ENCODE peak calls at places on chromosomes 3 and 15, in five cellular contexts. E, R, Z, S and L are unnamed samples. For H3K27me3, the result is how much of the 10 kb centered on the place peaks cover.

GRCh38 chr3:63740116-63740515 is 79.0 kb upstream of the C3orf49 start:
- DNase-seq in R (no peak), E (no peak), S (no peak), Z (no peak), L (no peak)

GRCh38 chr3:2158828-2159227 is 60.2 kb downstream of the CNTN4 start:
- DNase-seq in S (no peak), E (no peak), R (no peak), Z (no peak), L (no peak)

GRCh38 chr3:82274897-82275296 is 513.5 kb upstream of the GBE1 start:
- DNase-seq in Z (no peak), S (no peak), R (no peak), E (no peak), L (no peak)

GRCh38 chr3:171339606-171340005 is 120.6 kb downstream of the TNIK start:
- DNase-seq in E (no peak), S (no peak), R (no peak), Z (no peak), L (no peak)

GRCh38 chr15:80419546-80419945 is 15.4 kb downstream of the ARNT2 start:
- DNase-seq in R (no peak), E (no peak), S (no peak), Z (no peak), L (no peak)

GRCh38 chr3:120177151-120177550 is 82.9 kb upstream of the GSK3B start:
- DNase-seq in S (no peak), Z (no peak), E (no peak), R (no peak), L (no peak)

GRCh38 chr15:51888593-51889195 is 59.2 kb downstream of the TMOD3 start:
- DNase-seq in R (no peak), S (no peak), E (no peak), Z (no peak), L (no peak)

GRCh38 chr15:49831206-49831965 is 210.5 kb downstream of the DTWD1 start:
- DNase-seq in R (peak), Z (no peak), S (no peak), E (no peak), L (no peak)

GRCh38 chr3:169203631-169204550 is 459.6 kb downstream of the MECOM start:
- DNase-seq in S (no peak), R (no peak), Z (no peak), E (no peak), L (no peak)

GRCh38 chr3:52518723-52519444 is 14.8 kb downstream of the NT5DC2 start:
- DNase-seq in Z (no peak), R (peak), S (no peak), E (no peak), L (no peak)

GRCh38 chr3:908839-909238 is 184.0 kb upstream of the CNTN6 start:
- DNase-seq in R (no peak), S (no peak), E (no peak), Z (no peak), L (no peak)

GRCh38 chr3:46482632-46483311 is 15.0 kb upstream of the RTP3 start:
- DNase-seq in R (no peak), E (no peak), S (no peak), Z (no peak), L (no peak)

GRCh38 chr3:105429034-105429762 is 62.5 kb downstream of the ALCAM start:
- DNase-seq in E (no peak), S (no peak), R (no peak), Z (no peak), L (no peak)

GRCh38 chr15:90885432-90886290 is 1.4 kb downstream of the FES start:
- DNase-seq in R (peak), S (peak), E (no peak), Z (peak), L (peak)

GRCh38 chr3:111572061-111572460 is 23.1 kb downstream of the ZBED2 start:
- DNase-seq in R (no peak), Z (peak), S (no peak), E (no peak), L (no peak)

GRCh38 chr3:113243846-113244245 is 32.5 kb downstream of the BOC start:
- DNase-seq in R (no peak), S (no peak), Z (no peak), E (no peak), L (no peak)

GRCh38 chr3:141250828-141251227 is 19.2 kb downstream of the PXYLP1 start:
- DNase-seq in R (no peak), Z (no peak), E (no peak), S (no peak), L (no peak)

GRCh38 chr3:196778755-196779154 is 39.1 kb downstream of the PAK2 start:
- DNase-seq in Z (no peak), E (no peak), S (no peak), R (no peak), L (no peak)

GRCh38 chr3:23735575-23736326 is 70.0 kb upstream of the UBE2E1 start:
- DNase-seq in R (no peak), S (no peak), Z (no peak), E (no peak), L (no peak)

GRCh38 chr3:133401374-133402135 is 1.7 kb downstream of the BFSP2 start:
- DNase-seq in Z (no peak), E (no peak), S (no peak), R (peak), L (no peak)

GRCh38 chr3:187975571-187976360 is 178.2 kb upstream of the LPP start:
- DNase-seq in S (no peak), Z (no peak), E (no peak), R (no peak), L (no peak)

GRCh38 chr3:108830991-108831390 is 8.4 kb downstream of the TRAT1 start:
- DNase-seq in R (no peak), Z (no peak), S (no peak), E (no peak), L (no peak)

GRCh38 chr3:69941439-69942176 is 57.9 kb upstream of the SAMMSON start:
- DNase-seq in S (no peak), R (no peak), E (no peak), Z (no peak), L (no peak)

GRCh38 chr3:18428036-18428435 is 2.9 kb upstream of the SATB1 start:
- DNase-seq in E (no peak), S (no peak), Z (no peak), R (no peak), L (no peak)

GRCh38 chr15:94297543-94297942 is 66.2 kb downstream of the MCTP2 start:
- DNase-seq in S (no peak), Z (no peak), E (no peak), R (no peak), L (no peak)

GRCh38 chr15:58517682-58518525 is 86.1 kb downstream of the LIPC start:
- DNase-seq in E (no peak), Z (no peak), S (peak), R (no peak), L (no peak)

GRCh38 chr3:62134061-62134496 is 239.3 kb downstream of the FEZF2 start:
- DNase-seq in S (no peak), R (no peak), Z (no peak), E (no peak), L (no peak)

GRCh38 chr3:119380697-119381096 is 82.7 kb downstream of the TMEM39A start:
- DNase-seq in E (no peak), R (no peak), Z (no peak), S (no peak), L (no peak)

GRCh38 chr3:43638594-43639447 is 17.0 kb upstream of the ANO10 start:
- DNase-seq in E (no peak), R (no peak), S (no peak), Z (no peak), L (no peak)

GRCh38 chr3:52228266-52228665 is 2.8 kb upstream of the TLR9 start:
- DNase-seq in Z (no peak), S (no peak), R (no peak), E (no peak), L (no peak)

GRCh38 chr3:105368575-105369500 is 2.1 kb downstream of the ALCAM start:
- DNase-seq in S (peak), Z (peak), R (peak), E (peak), L (no peak)

GRCh38 chr15:69591905-69592508 is 139.4 kb downstream of the RPLP1 start:
- DNase-seq in R (no peak), S (no peak), Z (no peak), E (no peak), L (no peak)
- H3K27me3 ChIP-seq in R (under half), S (under half), Z (under half), E (under half), L (under half)

GRCh38 chr3:185770071-185770470 is 54.8 kb downstream of the IGF2BP2 start:
- DNase-seq in Z (no peak), E (no peak), S (no peak), R (no peak), L (no peak)

GRCh38 chr3:185763347-185764010 is 61.4 kb downstream of the IGF2BP2 start:
- DNase-seq in S (no peak), R (no peak), Z (no peak), E (no peak), L (no peak)

GRCh38 chr3:185764168-185764988 is 60.5 kb downstream of the IGF2BP2 start:
- DNase-seq in Z (no peak), R (no peak), E (no peak), S (no peak), L (no peak)

GRCh38 chr3:185766645-185767323 is 58.1 kb downstream of the IGF2BP2 start:
- DNase-seq in S (no peak), Z (no peak), R (no peak), E (no peak), L (no peak)

DNA sequence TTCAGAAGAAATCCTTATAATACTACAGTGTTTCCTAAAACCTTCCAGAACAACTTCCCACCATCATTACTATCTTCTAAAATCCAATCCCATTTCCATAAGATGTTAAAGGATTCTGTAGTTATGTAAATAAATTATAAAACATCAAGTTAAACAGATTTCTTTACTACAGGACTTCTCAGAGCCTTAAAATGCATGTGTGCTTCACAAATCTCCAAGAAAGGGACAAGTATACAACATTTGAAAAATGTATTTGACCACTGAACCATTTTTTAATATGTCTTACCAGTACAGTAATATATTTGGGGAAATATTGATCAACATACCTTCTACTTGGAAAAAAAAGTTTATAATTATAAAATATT is 57.5 kb downstream of the IGF2BP2 start:
- DNase-seq in Z (no peak), S (no peak), E (no peak), R (no peak), L (no peak)
- H3K27ac ChIP-seq in Z (no peak), S (no peak), E (no peak), R (no peak), L (no peak)

GRCh38 chr3:195715134-195715533 is 5.6 kb upstream of the MUC20 start:
- DNase-seq in S (no peak), R (no peak), Z (no peak), E (no peak), L (no peak)
- H3K4me3 ChIP-seq in S (no peak), R (no peak), Z (no peak), E (no peak), L (no peak)

DNA sequence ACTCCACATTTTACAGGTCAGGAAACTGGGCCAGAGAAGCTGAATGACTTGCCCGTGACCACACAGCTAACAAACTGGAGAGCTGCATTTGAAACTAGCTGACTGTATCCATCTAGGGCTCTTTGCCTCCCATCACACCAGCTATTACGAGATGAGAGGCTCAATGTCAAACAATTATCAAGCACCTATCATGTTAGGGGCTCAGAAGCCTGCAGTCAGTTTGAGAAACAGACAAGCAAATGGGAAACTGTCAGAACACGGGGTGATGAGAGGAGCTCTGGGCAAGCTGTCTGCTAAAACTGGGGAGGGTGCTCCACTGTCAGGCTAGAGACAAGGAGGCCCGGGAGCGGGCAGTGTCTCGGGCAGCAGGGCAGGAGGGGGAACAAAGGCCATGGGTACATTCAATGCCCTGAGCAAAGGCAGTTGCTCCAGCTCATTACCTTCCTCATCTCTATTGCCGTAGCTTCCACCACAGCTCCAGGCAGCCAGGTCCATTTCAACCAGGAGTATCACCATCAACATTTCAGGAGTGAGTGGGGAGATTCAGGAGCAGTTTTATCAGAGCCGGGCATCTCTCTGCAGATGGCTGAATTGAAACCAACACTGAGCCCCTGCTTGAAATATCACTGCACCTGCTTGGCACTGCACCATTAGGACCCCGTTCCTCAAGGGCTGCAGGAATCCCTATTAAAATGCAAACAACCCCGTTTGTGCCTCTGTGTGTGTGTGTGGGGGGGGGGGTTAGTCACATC is 122.6 kb downstream of the RAB11A start:
- DNase-seq in R (no peak), Z (no peak), E (no peak), S (no peak), L (no peak)
- H3K27me3 ChIP-seq in R (under half), Z (under half), E (under half), S (under half), L (under half)